ENCODE peak calls at places on chromosomes 7 and 10, in five cellular contexts. S, Y, X, M and V are unnamed samples.

GRCh38 chr7:37510043-37510634 is 61.5 kb upstream of the ELMO1 start:
- DNase-seq in S (peak), Y (no peak), X (peak), M (peak), V (no peak)

GRCh38 chr7:113408999-113409398 is 290.6 kb upstream of the SMIM30 start:
- DNase-seq in S (no peak), Y (no peak), X (no peak), M (no peak), V (no peak)

GRCh38 chr7:37062019-37062418 is 337.7 kb upstream of the AOAH start:
- DNase-seq in S (no peak), Y (no peak), X (no peak), M (no peak), V (no peak)

GRCh38 chr7:36036590-36036989 is 116.5 kb upstream of the EEPD1 start:
- DNase-seq in S (no peak), Y (no peak), X (no peak), M (no peak), V (no peak)

GRCh38 chr7:75732764-75733630 is 5.7 kb downstream of the HIP1 start:
- DNase-seq in S (peak), Y (peak), X (no peak), M (peak), V (peak)

GRCh38 chr7:50206521-50207250 is 97.8 kb upstream of the IKZF1 start:
- DNase-seq in S (no peak), Y (no peak), X (no peak), M (peak), V (no peak)

GRCh38 chr10:60281792-60282353 is 107.8 kb downstream of the ANK3 start:
- DNase-seq in S (no peak), Y (no peak), X (no peak), M (no peak), V (no peak)

GRCh38 chr7:69906309-69906995 is 308.2 kb downstream of the AUTS2 start:
- DNase-seq in S (no peak), Y (no peak), X (no peak), M (no peak), V (no peak)

GRCh38 chr10:91471602-91472001 is 61.5 kb downstream of the HECTD2 start:
- DNase-seq in S (no peak), Y (no peak), X (no peak), M (no peak), V (no peak)

GRCh38 chr7:148079681-148080080 is 510.9 kb upstream of the C7orf33 start:
- DNase-seq in S (no peak), Y (no peak), X (no peak), M (no peak), V (no peak)

GRCh38 chr7:136533732-136534131 is 334.7 kb upstream of the CHRM2 start:
- DNase-seq in S (no peak), Y (no peak), X (no peak), M (no peak), V (no peak)

GRCh38 chr7:99623702-99624447 is 7.1 kb downstream of the ZSCAN25 start:
- DNase-seq in S (no peak), Y (no peak), X (no peak), M (no peak), V (no peak)

GRCh38 chr10:71727429-71728217 is 8.0 kb upstream of the C10orf105 start:
- DNase-seq in S (no peak), Y (peak), X (no peak), M (no peak), V (peak)

GRCh38 chr7:3649678-3650445 is 348.8 kb downstream of the SDK1 start:
- DNase-seq in S (no peak), Y (no peak), X (no peak), M (no peak), V (peak)

GRCh38 chr7:134654104-134654775 is 7.6 kb downstream of the BPGM start:
- DNase-seq in S (no peak), Y (no peak), X (no peak), M (no peak), V (no peak)

GRCh38 chr7:149414745-149415390 is 46.0 kb downstream of the ZNF777 start:
- DNase-seq in S (no peak), Y (peak), X (peak), M (no peak), V (peak)

GRCh38 chr10:117541909-117542705 is 439 bp upstream of the EMX2 start:
- DNase-seq in S (peak), Y (no peak), X (peak), M (no peak), V (peak)

GRCh38 chr7:132075573-132075972 is 500.7 kb downstream of the PLXNA4 start:
- DNase-seq in S (no peak), Y (no peak), X (peak), M (no peak), V (no peak)

GRCh38 chr10:50593523-50593922 is 30.2 kb downstream of the SGMS1 start:
- DNase-seq in S (no peak), Y (no peak), X (no peak), M (no peak), V (peak)

GRCh38 chr10:124429576-124429975 is 10.9 kb upstream of the OAT start:
- DNase-seq in S (no peak), Y (no peak), X (no peak), M (no peak), V (no peak)

GRCh38 chr7:41816111-41816510 is 113.2 kb upstream of the INHBA start:
- DNase-seq in S (no peak), Y (no peak), X (no peak), M (peak), V (no peak)